ENCODE peak calls at places on chromosomes 16 and 17, in eight cellular contexts. N, P, C, A, L, I, Z and R are unnamed samples.

GRCh38 chr16:1169285-1170075 is 16.6 kb downstream of the CACNA1H start:
- DNase-seq in N (no peak), P (no peak), C (no peak), A (no peak), L (no peak), I (no peak), Z (no peak), R (no peak)

GRCh38 chr17:12415031-12415430 is 250.7 kb upstream of the MYOCD start:
- DNase-seq in N (peak; percentile 12), P (no peak), C (no peak), A (peak; percentile 46), L (peak; percentile 54), I (peak; percentile 56), Z (no peak), R (no peak)

GRCh38 chr16:4147236-4147635 is 31.0 kb upstream of the ADCY9 start:
- DNase-seq in N (no peak), P (no peak), C (no peak), A (no peak), L (no peak), I (no peak), Z (no peak), R (no peak)

GRCh38 chr17:68424861-68425260 is 32.4 kb downstream of the WIPI1 start:
- DNase-seq in N (no peak), P (peak; percentile 36), C (no peak), A (peak; percentile 65), L (no peak), I (peak; percentile 66), Z (no peak), R (no peak)

GRCh38 chr16:19879241-19879792 is 5.3 kb downstream of the GPRC5B start:
- DNase-seq in N (peak; percentile 11), P (peak; percentile 27), C (no peak), A (peak; percentile 92), L (no peak), I (peak; percentile 77), Z (peak; percentile 51), R (no peak)

GRCh38 chr16:31474173-31474714 is 2.3 kb downstream of the TGFB1I1 start:
- DNase-seq in N (peak; percentile 72), P (no peak), C (no peak), A (peak; percentile 34), L (peak; percentile 90), I (no peak), Z (no peak), R (no peak)

GRCh38 chr17:2814499-2815341 is 18.5 kb downstream of the RAP1GAP2 start:
- DNase-seq in N (no peak), P (no peak), C (peak; percentile 62), A (no peak), L (no peak), I (no peak), Z (no peak), R (peak; percentile 81)

GRCh38 chr17:45790296-45790922 is 6.3 kb downstream of the CRHR1 start:
- DNase-seq in N (no peak), P (no peak), C (no peak), A (no peak), L (no peak), I (no peak), Z (no peak), R (no peak)

GRCh38 chr17:78791840-78792709 is 10.0 kb upstream of the CYTH1 start:
- DNase-seq in N (no peak), P (no peak), C (no peak), A (no peak), L (no peak), I (no peak), Z (no peak), R (no peak)

GRCh38 chr17:46782250-46782953 is 36.1 kb downstream of the WNT3 start:
- DNase-seq in N (no peak), P (no peak), C (no peak), A (peak; percentile 60), L (no peak), I (peak; percentile 77), Z (peak; percentile 73), R (no peak)

GRCh38 chr17:7355053-7355452 is at the start of gene TMEM95:
- DNase-seq in N (no peak), P (no peak), C (no peak), A (peak; percentile 40), L (peak; percentile 18), I (no peak), Z (no peak), R (no peak)

GRCh38 chr17:29617481-29618271 is 5.0 kb downstream of the CORO6 start:
- DNase-seq in N (no peak), P (peak; percentile 61), C (peak; percentile 36), A (peak; percentile 87), L (peak; percentile 59), I (peak; percentile 86), Z (peak; percentile 77), R (peak; percentile 86)

GRCh38 chr17:77494664-77495435 is 354.1 kb downstream of the SEC14L1 start:
- DNase-seq in N (peak; percentile 44), P (peak; percentile 6), C (no peak), A (peak; percentile 63), L (peak; percentile 78), I (peak; percentile 89), Z (peak; percentile 85), R (peak; percentile 20)

GRCh38 chr17:64615025-64615677 is 47.0 kb downstream of the SMURF2 start:
- DNase-seq in N (peak; percentile 55), P (no peak), C (no peak), A (no peak), L (peak; percentile 69), I (peak; percentile 12), Z (no peak), R (no peak)

GRCh38 chr16:13435873-13436474 is 484.0 kb upstream of the ERCC4 start:
- DNase-seq in N (no peak), P (no peak), C (no peak), A (no peak), L (no peak), I (peak; percentile 70), Z (no peak), R (no peak)

GRCh38 chr17:33560165-33560564 is 267.1 kb upstream of the ASIC2 start:
- DNase-seq in N (no peak), P (no peak), C (no peak), A (no peak), L (no peak), I (no peak), Z (no peak), R (no peak)

GRCh38 chr17:962166-962565 is 17.4 kb downstream of the NXN start:
- DNase-seq in N (no peak), P (no peak), C (no peak), A (no peak), L (no peak), I (no peak), Z (no peak), R (no peak)

GRCh38 chr17:39069114-39069756 is 82.2 kb downstream of the PLXDC1 start:
- DNase-seq in N (no peak), P (peak; percentile 22), C (no peak), A (peak; percentile 61), L (peak; percentile 64), I (peak; percentile 82), Z (peak; percentile 32), R (peak; percentile 11)

GRCh38 chr17:40458001-40458791 is 14.9 kb downstream of the IGFBP4 start:
- DNase-seq in N (peak; percentile 46), P (no peak), C (no peak), A (peak; percentile 61), L (peak; percentile 90), I (no peak), Z (no peak), R (no peak)

GRCh38 chr17:7439462-7440112 is at the start of gene FGF11:
- DNase-seq in N (no peak), P (no peak), C (no peak), A (no peak), L (no peak), I (peak; percentile 35), Z (no peak), R (no peak)

GRCh38 chr16:17793354-17793753 is 322.6 kb upstream of the XYLT1 start:
- DNase-seq in N (no peak), P (no peak), C (no peak), A (no peak), L (no peak), I (no peak), Z (no peak), R (no peak)

GRCh38 chr17:36535669-36536081 is 888 bp downstream of the PIGW start:
- DNase-seq in N (no peak), P (no peak), C (no peak), A (no peak), L (no peak), I (no peak), Z (no peak), R (no peak)

GRCh38 chr17:2111691-2112090 is 56.8 kb downstream of the HIC1 start:
- DNase-seq in N (peak; percentile 97), P (no peak), C (no peak), A (peak; percentile 77), L (peak; percentile 94), I (no peak), Z (no peak), R (no peak)

GRCh38 chr17:75078097-75079022 is 9.4 kb upstream of the SLC16A5 start:
- DNase-seq in N (peak; percentile 54), P (no peak), C (peak; percentile 40), A (peak; percentile 50), L (peak; percentile 59), I (no peak), Z (no peak), R (no peak)

GRCh38 chr17:75684249-75684648 is 17.1 kb downstream of the SAP30BP start:
- DNase-seq in N (no peak), P (no peak), C (no peak), A (no peak), L (no peak), I (no peak), Z (no peak), R (no peak)

GRCh38 chr17:4333041-4333440 is 33.4 kb downstream of the UBE2G1 start:
- DNase-seq in N (no peak), P (no peak), C (no peak), A (no peak), L (no peak), I (no peak), Z (no peak), R (no peak)

GRCh38 chr17:52064791-52065211 is 93.7 kb downstream of the CA10 start:
- DNase-seq in N (no peak), P (no peak), C (no peak), A (peak; percentile 54), L (no peak), I (no peak), Z (no peak), R (no peak)

GRCh38 chr16:88384222-88385111 is 1.7 kb downstream of the ZNF469 start:
- DNase-seq in N (no peak), P (no peak), C (no peak), A (no peak), L (no peak), I (no peak), Z (no peak), R (peak; percentile 12)

GRCh38 chr16:67105251-67105650 is 4.5 kb upstream of the PHAF1 start:
- DNase-seq in N (no peak), P (no peak), C (no peak), A (no peak), L (no peak), I (no peak), Z (no peak), R (no peak)

GRCh38 chr17:78359216-78359935 is 501 bp downstream of the SOCS3 start:
- DNase-seq in N (no peak), P (peak; percentile 17), C (no peak), A (no peak), L (peak; percentile 52), I (peak; percentile 51), Z (peak; percentile 44), R (no peak)

GRCh38 chr17:57911834-57912673 is 43.2 kb downstream of the CUEDC1 start:
- DNase-seq in N (no peak), P (peak; percentile 93), C (no peak), A (peak; percentile 46), L (peak; percentile 58), I (peak; percentile 41), Z (peak; percentile 95), R (no peak)

GRCh38 chr17:43442711-43443110 is 41.1 kb upstream of the DHX8 start:
- DNase-seq in N (peak; percentile 26), P (no peak), C (no peak), A (peak; percentile 69), L (no peak), I (no peak), Z (no peak), R (no peak)

GRCh38 chr16:11425140-11425539 is 79.9 kb downstream of the RMI2 start:
- DNase-seq in N (no peak), P (no peak), C (no peak), A (no peak), L (no peak), I (no peak), Z (no peak), R (no peak)

GRCh38 chr17:601462-602303 is 113.0 kb downstream of the VPS53 start:
- DNase-seq in N (no peak), P (no peak), C (no peak), A (no peak), L (peak; percentile 80), I (no peak), Z (no peak), R (no peak)